ENCODE peak calls at places on chromosomes 13 and 19, in ten cellular contexts. One of them, this sample, is unnamed.

GRCh38 chr19:7897289-7897688 is 6.4 kb upstream of the MAP2K7 start:
- DNase-seq in RCC 7860: no peak
- DNase-seq in ELR: no peak
- DNase-seq in EH: no peak
- DNase-seq in endothelial cell: no peak
- DNase-seq in left ventricle myocardium inferior: no peak
- DNase-seq in neural progenitor cell: no peak
- DNase-seq in T-helper 2 cell: no peak
- DNase-seq in HFFc6: no peak
- DNase-seq in MCF 10A: peak
- DNase-seq in this sample: no peak

GRCh38 chr13:79491715-79492114 is 10.8 kb downstream of the NDFIP2 start:
- DNase-seq in RCC 7860: peak
- DNase-seq in ELR: peak
- DNase-seq in EH: peak
- DNase-seq in endothelial cell: no peak
- DNase-seq in left ventricle myocardium inferior: no peak
- DNase-seq in neural progenitor cell: no peak
- DNase-seq in T-helper 2 cell: no peak
- DNase-seq in HFFc6: peak
- DNase-seq in MCF 10A: peak
- DNase-seq in this sample: no peak

GRCh38 chr13:22428188-22428828 is 752.5 kb upstream of the SGCG start:
- DNase-seq in RCC 7860: no peak
- DNase-seq in ELR: no peak
- DNase-seq in EH: no peak
- DNase-seq in endothelial cell: no peak
- DNase-seq in left ventricle myocardium inferior: no peak
- DNase-seq in neural progenitor cell: no peak
- DNase-seq in T-helper 2 cell: no peak
- DNase-seq in HFFc6: no peak
- DNase-seq in MCF 10A: no peak
- DNase-seq in this sample: no peak

GRCh38 chr19:27777726-27778125 is 1435.2 kb downstream of the UQCRFS1 start:
- DNase-seq in RCC 7860: no peak
- DNase-seq in ELR: peak
- DNase-seq in EH: no peak
- DNase-seq in endothelial cell: no peak
- DNase-seq in left ventricle myocardium inferior: no peak
- DNase-seq in neural progenitor cell: no peak
- DNase-seq in T-helper 2 cell: no peak
- DNase-seq in HFFc6: no peak
- DNase-seq in MCF 10A: no peak
- DNase-seq in this sample: no peak

GRCh38 chr19:5016268-5016667 is 47.4 kb downstream of the KDM4B start:
- DNase-seq in RCC 7860: no peak
- DNase-seq in ELR: no peak
- DNase-seq in EH: no peak
- DNase-seq in endothelial cell: no peak
- DNase-seq in left ventricle myocardium inferior: no peak
- DNase-seq in neural progenitor cell: no peak
- DNase-seq in T-helper 2 cell: no peak
- DNase-seq in HFFc6: no peak
- DNase-seq in MCF 10A: no peak
- DNase-seq in this sample: no peak

GRCh38 chr19:3683405-3683865 is 16.8 kb downstream of the PIP5K1C start:
- DNase-seq in RCC 7860: no peak
- DNase-seq in ELR: peak
- DNase-seq in EH: peak
- DNase-seq in endothelial cell: peak
- DNase-seq in left ventricle myocardium inferior: peak
- DNase-seq in neural progenitor cell: peak
- DNase-seq in T-helper 2 cell: no peak
- DNase-seq in HFFc6: no peak
- DNase-seq in MCF 10A: peak
- DNase-seq in this sample: no peak

GRCh38 chr19:8482696-8483095 is 19.7 kb downstream of the PRAM1 start:
- DNase-seq in RCC 7860: no peak
- DNase-seq in ELR: no peak
- DNase-seq in EH: no peak
- DNase-seq in endothelial cell: no peak
- DNase-seq in left ventricle myocardium inferior: no peak
- DNase-seq in neural progenitor cell: no peak
- DNase-seq in T-helper 2 cell: no peak
- DNase-seq in HFFc6: no peak
- DNase-seq in MCF 10A: no peak
- DNase-seq in this sample: no peak

GRCh38 chr13:104314926-104315535 is 1248.8 kb upstream of the SLC10A2 start:
- DNase-seq in RCC 7860: peak
- DNase-seq in ELR: peak
- DNase-seq in EH: no peak
- DNase-seq in endothelial cell: no peak
- DNase-seq in left ventricle myocardium inferior: no peak
- DNase-seq in neural progenitor cell: no peak
- DNase-seq in T-helper 2 cell: no peak
- DNase-seq in HFFc6: no peak
- DNase-seq in MCF 10A: no peak
- DNase-seq in this sample: no peak

GRCh38 chr13:112510002-112510780 is 77.8 kb downstream of the TUBGCP3 start:
- DNase-seq in RCC 7860: no peak
- DNase-seq in ELR: peak
- DNase-seq in EH: peak
- DNase-seq in endothelial cell: peak
- DNase-seq in left ventricle myocardium inferior: no peak
- DNase-seq in neural progenitor cell: peak
- DNase-seq in T-helper 2 cell: no peak
- DNase-seq in HFFc6: peak
- DNase-seq in MCF 10A: peak
- DNase-seq in this sample: peak

GRCh38 chr13:75507027-75508001 is 25.3 kb upstream of the TBC1D4 start:
- DNase-seq in RCC 7860: no peak
- DNase-seq in ELR: no peak
- DNase-seq in EH: no peak
- DNase-seq in endothelial cell: no peak
- DNase-seq in left ventricle myocardium inferior: no peak
- DNase-seq in neural progenitor cell: no peak
- DNase-seq in T-helper 2 cell: no peak
- DNase-seq in HFFc6: no peak
- DNase-seq in MCF 10A: peak
- DNase-seq in this sample: peak

GRCh38 chr13:27943951-27944350 is 24.2 kb downstream of the PDX1 start:
- DNase-seq in RCC 7860: no peak
- DNase-seq in ELR: no peak
- DNase-seq in EH: no peak
- DNase-seq in endothelial cell: no peak
- DNase-seq in left ventricle myocardium inferior: no peak
- DNase-seq in neural progenitor cell: no peak
- DNase-seq in T-helper 2 cell: no peak
- DNase-seq in HFFc6: no peak
- DNase-seq in MCF 10A: no peak
- DNase-seq in this sample: no peak